ENCODE peak calls at places on chromosomes 13 and 19, in nine cellular contexts. E is heart right ventricle, P is hippocampal formation, X is ureter, Z is aorta, W is lower leg skin, U is hepatic stellate cell, D is retinal pigment epithelial cell, R is colonic mucosa. H is an unnamed sample.

GRCh38 chr13:43953370-43953769 is 73.7 kb downstream of the LACC1 start:
- DNase-seq in E (no peak), P (no peak), X (no peak), Z (no peak), W (no peak), U (no peak), D (no peak), R (no peak), H (no peak)

GRCh38 chr19:53942001-53942786 is 20.5 kb upstream of the CACNG8 start:
- DNase-seq in E (no peak), P (no peak), X (no peak), Z (no peak), W (no peak), U (no peak), D (no peak), R (no peak), H (no peak)

GRCh38 chr19:13974073-13974472 is 21.8 kb downstream of the DCAF15 start:
- DNase-seq in E (no peak), P (no peak), X (no peak), Z (no peak), W (peak), U (no peak), D (no peak), R (no peak), H (no peak)

GRCh38 chr13:32330438-32330837 is 15.1 kb downstream of the BRCA2 start:
- DNase-seq in E (no peak), P (no peak), X (no peak), Z (no peak), W (no peak), U (no peak), D (no peak), R (no peak), H (peak)

GRCh38 chr13:90105276-90105675 is 1242.2 kb upstream of the MIR17HG start:
- DNase-seq in E (no peak), P (no peak), X (no peak), Z (no peak), W (no peak), U (no peak), D (no peak), R (no peak), H (no peak)

GRCh38 chr19:35120492-35120891 is 4.9 kb downstream of the FXYD3 start:
- DNase-seq in E (no peak), P (no peak), X (peak), Z (no peak), W (no peak), U (peak), D (no peak), R (peak), H (no peak)

GRCh38 chr13:25171517-25172302 is at the start of gene AMER2:
- DNase-seq in E (no peak), P (peak), X (peak), Z (peak), W (no peak), U (no peak), D (peak), R (no peak), H (no peak)

GRCh38 chr13:33188093-33188882 is 97.3 kb downstream of the STARD13 start:
- DNase-seq in E (no peak), P (no peak), X (no peak), Z (no peak), W (no peak), U (no peak), D (no peak), R (no peak), H (no peak)

GRCh38 chr13:96994030-96994848 is at the start of gene OXGR1:
- DNase-seq in E (no peak), P (peak), X (no peak), Z (peak), W (no peak), U (no peak), D (no peak), R (peak), H (no peak)

GRCh38 chr13:73730014-73730413 is 404.2 kb downstream of the KLF12 start:
- DNase-seq in E (no peak), P (no peak), X (no peak), Z (no peak), W (no peak), U (no peak), D (no peak), R (no peak), H (no peak)

GRCh38 chr19:28785961-28786360 is 427.0 kb downstream of the UQCRFS1 start:
- DNase-seq in E (no peak), P (no peak), X (no peak), Z (no peak), W (no peak), U (no peak), D (no peak), R (no peak), H (no peak)

GRCh38 chr19:18100710-18101109 is 3.1 kb downstream of the MAST3 start:
- DNase-seq in E (no peak), P (peak), X (no peak), Z (no peak), W (no peak), U (no peak), D (no peak), R (no peak), H (no peak)

H was measured in epithelial cell of proximal tubule.